ENCODE peak calls at places on chromosomes 1 and 21, in five cellular contexts. T is SK-N-SH, B is thoracic aorta, F is Panc1, K is A673. S is an unnamed sample. For H3K4me1, the result is how much of the 10 kb centered on the place peaks cover.

GRCh38 chr1:229845410-229846138 is 219.5 kb downstream of the URB2 start:
- DNase-seq in T (no peak), B (no peak), F (no peak), K (no peak), S (no peak)

GRCh38 chr1:165894591-165894990 is 67.2 kb downstream of the UCK2 start:
- DNase-seq in T (no peak), B (no peak), F (no peak), K (no peak), S (no peak)

GRCh38 chr1:230983811-230984210 is 4.9 kb downstream of the ARV1 start:
- DNase-seq in T (no peak), B (no peak), F (no peak), K (no peak), S (no peak)

GRCh38 chr1:55384589-55385136 is 169.5 kb upstream of the USP24 start:
- DNase-seq in T (no peak), B (no peak), F (no peak), K (no peak), S (no peak)

GRCh38 chr1:13517193-13517812 is 3.5 kb upstream of the LRRC38 start:
- DNase-seq in T (peak), B (no peak), F (no peak), K (peak), S (no peak)

GRCh38 chr1:228697209-228698016 is 37.9 kb upstream of the RHOU start:
- DNase-seq in T (peak), B (peak), F (no peak), K (peak), S (peak)

GRCh38 chr1:5750186-5751170 is 241.7 kb downstream of the NPHP4 start:
- DNase-seq in T (no peak), B (no peak), F (no peak), K (no peak), S (no peak)

GRCh38 chr1:230266456-230266855 is 159.7 kb downstream of the PGBD5 start:
- DNase-seq in T (no peak), B (no peak), F (no peak), K (no peak), S (no peak)

GRCh38 chr1:84122780-84123382 is 21.2 kb upstream of the PRKACB start:
- DNase-seq in T (peak), B (peak), F (no peak), K (peak), S (peak)

GRCh38 chr1:153670257-153670858 is 435 bp downstream of the ILF2 start:
- DNase-seq in T (peak), B (no peak), F (no peak), K (no peak), S (no peak)

GRCh38 chr1:212221801-212222200 is 63.4 kb upstream of the PPP2R5A start:
- DNase-seq in T (no peak), B (no peak), F (no peak), K (no peak), S (no peak)

GRCh38 chr1:42348498-42348897 is 13.5 kb upstream of the FOXJ3 start:
- DNase-seq in T (no peak), B (no peak), F (no peak), K (no peak), S (no peak)

GRCh38 chr1:201411292-201411691 is 10.2 kb downstream of the TNNI1 start:
- DNase-seq in T (no peak), B (no peak), F (no peak), K (no peak), S (no peak)

GRCh38 chr1:59505596-59506028 is 208.7 kb downstream of the FGGY start:
- DNase-seq in T (no peak), B (no peak), F (no peak), K (peak), S (no peak)

GRCh38 chr1:8201331-8201861 is 116.5 kb upstream of the SLC45A1 start:
- DNase-seq in T (no peak), B (no peak), F (no peak), K (no peak), S (no peak)

GRCh38 chr1:179228783-179229213 is 679 bp downstream of the ABL2 start:
- DNase-seq in T (peak), B (no peak), F (no peak), K (peak), S (peak)

GRCh38 chr1:80509965-80510522 is 1290.7 kb upstream of the ADGRL2 start:
- DNase-seq in T (no peak), B (no peak), F (no peak), K (no peak), S (no peak)

GRCh38 chr21:42209801-42210479 is 9.0 kb upstream of the ABCG1 start:
- DNase-seq in T (no peak), B (no peak), F (no peak), K (no peak), S (no peak)

GRCh38 chr1:236009857-236010256 is 55.0 kb downstream of the NID1 start:
- DNase-seq in T (no peak), B (no peak), F (no peak), K (peak), S (no peak)

GRCh38 chr1:116126281-116126680 is 15.1 kb downstream of the MAB21L3 start:
- DNase-seq in T (no peak), B (no peak), F (no peak), K (no peak), S (no peak)

GRCh38 chr1:159922499-159923202 is 2.7 kb downstream of the TAGLN2 start:
- DNase-seq in T (peak), B (no peak), F (no peak), K (no peak), S (no peak)

GRCh38 chr1:225766967-225767413 is 10.6 kb upstream of the SRP9 start:
- DNase-seq in T (peak), B (peak), F (no peak), K (peak), S (no peak)

GRCh38 chr21:35488941-35489340 is 439.8 kb upstream of the RUNX1 start:
- DNase-seq in T (no peak), B (no peak), F (no peak), K (no peak), S (no peak)

GRCh38 chr1:6222644-6223043 is 13.1 kb downstream of the ICMT start:
- DNase-seq in T (no peak), B (no peak), F (no peak), K (no peak), S (no peak)

GRCh38 chr1:38005195-38006007 is at the start of gene FHL3:
- DNase-seq in T (peak), B (no peak), F (no peak), K (peak), S (no peak)

GRCh38 chr1:36155560-36156328 is at the start of gene MAP7D1:
- DNase-seq in T (peak), B (no peak), F (no peak), K (peak), S (peak)

GRCh38 chr1:11316701-11317100 is 43.7 kb downstream of the UBIAD1 start:
- DNase-seq in T (no peak), B (no peak), F (no peak), K (no peak), S (no peak)

GRCh38 chr1:174815474-174815908 is 184.3 kb upstream of the CACYBP start:
- DNase-seq in T (no peak), B (no peak), F (no peak), K (no peak), S (no peak)

GRCh38 chr1:174812656-174813055 is 187.1 kb upstream of the CACYBP start:
- DNase-seq in T (no peak), B (no peak), F (no peak), K (no peak), S (no peak)

GRCh38 chr1:174818014-174818616 is 181.6 kb upstream of the CACYBP start:
- DNase-seq in T (no peak), B (no peak), F (no peak), K (no peak), S (no peak)

GRCh38 chr1:174812026-174812425 is 187.7 kb upstream of the CACYBP start:
- DNase-seq in T (no peak), B (no peak), F (no peak), K (no peak), S (no peak)

GRCh38 chr1:174815036-174815435 is 184.7 kb upstream of the CACYBP start:
- DNase-seq in T (no peak), B (no peak), F (peak), K (no peak), S (no peak)
- H3K27ac ChIP-seq in T (peak), B (no peak), F (no peak), K (no peak), S (no peak)

GRCh38 chr1:39928809-39929587 is 25.9 kb upstream of the MFSD2A start:
- DNase-seq in T (no peak), B (no peak), F (no peak), K (no peak), S (no peak)
- TF ChIP-seq CTCF in T (no peak), B (no peak), F (no peak), K (no peak), S (no peak)

GRCh38 chr1:99680258-99680657 is 34.3 kb downstream of the PALMD start:
- DNase-seq in T (no peak), B (no peak), F (no peak), K (no peak), S (no peak)

GRCh38 chr1:99682291-99682751 is 36.4 kb downstream of the PALMD start:
- DNase-seq in T (no peak), B (no peak), F (peak), K (no peak), S (no peak)

GRCh38 chr1:99677416-99677815 is 31.5 kb downstream of the PALMD start:
- DNase-seq in T (no peak), B (no peak), F (no peak), K (no peak), S (no peak)

GRCh38 chr1:99685516-99686180 is 39.7 kb downstream of the PALMD start:
- DNase-seq in T (peak), B (peak), F (peak), K (peak), S (peak)

DNA sequence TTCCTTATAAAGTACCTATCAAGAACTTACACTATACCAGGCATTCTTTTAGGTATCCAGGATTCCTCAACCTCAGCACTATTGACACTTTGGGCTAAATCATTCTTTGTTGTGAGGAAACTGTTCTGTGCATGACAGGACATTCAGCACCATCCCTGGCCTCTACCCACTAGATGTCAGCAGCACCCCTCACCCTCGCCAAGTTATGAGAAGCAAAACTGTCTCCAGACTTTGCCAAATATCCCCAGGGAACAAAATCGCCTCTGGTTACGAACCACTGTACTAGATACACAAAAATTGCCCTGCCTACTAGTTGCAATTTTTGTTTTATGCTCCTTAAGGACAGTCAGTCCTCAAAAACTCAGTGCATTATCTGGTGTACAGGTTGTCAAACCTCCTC is 35.7 kb downstream of the PALMD start:
- DNase-seq in T (no peak), B (no peak), F (no peak), K (peak), S (no peak)
- H3K4me1 ChIP-seq in T (under half), B (under half), F (under half), K (under half), S (under half)

DNA sequence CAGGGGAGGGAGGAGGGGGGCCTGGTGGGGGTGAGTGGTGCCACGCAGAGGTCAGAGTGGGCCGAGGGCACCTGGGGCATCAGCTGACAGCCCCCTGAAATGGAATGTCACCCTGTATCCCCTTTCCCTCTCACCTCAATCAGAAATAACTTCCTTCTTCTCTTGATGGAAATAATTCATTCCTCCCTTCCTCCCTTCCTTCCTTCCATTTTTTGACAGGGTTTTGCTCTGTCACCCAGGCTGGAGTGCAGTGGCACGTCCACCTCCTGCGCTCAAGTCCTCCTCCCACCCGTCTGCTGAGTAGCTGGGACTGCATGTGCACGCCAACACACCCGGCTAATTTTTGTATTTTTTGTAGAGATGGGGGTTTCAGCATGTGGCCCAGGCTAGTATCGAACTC is 48.4 kb upstream of the LRRC3 start:
- DNase-seq in T (no peak), B (no peak), F (no peak), K (no peak), S (no peak)
- H3K27ac ChIP-seq in T (no peak), B (no peak), F (no peak), K (no peak), S (no peak)

GRCh38 chr1:15201849-15202551 is 45.0 kb upstream of the FHAD1 start:
- DNase-seq in T (no peak), B (no peak), F (no peak), K (no peak), S (no peak)
- TF ChIP-seq CTCF in T (no peak), B (no peak), F (no peak), K (no peak), S (no peak)

GRCh38 chr1:182408435-182409070 is 8.1 kb upstream of the TEDDM1 start:
- DNase-seq in T (no peak), B (no peak), F (no peak), K (no peak), S (no peak)
- H3K4me1 ChIP-seq in T (under half), B (under half), F (under half), K (under half), S (under half)

DNA sequence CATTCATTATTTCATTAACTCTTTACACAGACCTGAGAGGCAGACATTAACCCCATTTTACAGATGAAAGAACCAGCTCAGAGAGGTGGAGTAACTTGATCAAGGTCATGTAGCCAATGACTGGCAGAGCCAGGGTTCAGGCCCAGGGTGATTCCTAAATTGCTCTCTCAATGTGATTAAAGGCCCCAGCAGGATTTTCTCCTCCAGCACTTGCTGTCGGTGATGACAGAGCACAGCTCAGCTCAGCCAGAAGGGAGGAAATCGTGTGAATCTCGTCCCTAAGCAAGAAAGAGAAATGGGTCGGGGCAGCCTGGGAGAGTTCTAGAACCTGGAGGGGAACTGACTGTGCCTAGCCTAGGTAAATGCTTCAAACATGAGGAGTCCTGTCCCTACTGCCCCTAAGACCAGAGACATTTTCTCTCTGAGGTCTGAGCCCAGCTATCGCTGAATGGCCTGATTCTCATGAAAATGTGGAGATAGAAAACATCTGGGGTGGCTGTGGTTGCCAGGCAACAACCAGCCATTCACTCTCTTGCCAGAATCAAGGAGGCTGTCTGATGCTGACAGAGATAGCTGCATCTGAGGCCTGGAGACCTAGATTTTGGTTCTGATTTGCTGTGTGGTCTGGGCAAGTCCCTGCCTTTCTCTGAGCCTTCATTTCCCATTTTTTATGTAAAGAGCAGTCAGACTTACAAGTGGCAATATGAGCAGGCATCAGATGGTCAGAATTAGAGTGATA is 19.6 kb upstream of the RNF19B start:
- DNase-seq in T (peak), B (no peak), F (no peak), K (no peak), S (no peak)
- H3K27ac ChIP-seq in T (peak), B (no peak), F (no peak), K (no peak), S (no peak)

DNA sequence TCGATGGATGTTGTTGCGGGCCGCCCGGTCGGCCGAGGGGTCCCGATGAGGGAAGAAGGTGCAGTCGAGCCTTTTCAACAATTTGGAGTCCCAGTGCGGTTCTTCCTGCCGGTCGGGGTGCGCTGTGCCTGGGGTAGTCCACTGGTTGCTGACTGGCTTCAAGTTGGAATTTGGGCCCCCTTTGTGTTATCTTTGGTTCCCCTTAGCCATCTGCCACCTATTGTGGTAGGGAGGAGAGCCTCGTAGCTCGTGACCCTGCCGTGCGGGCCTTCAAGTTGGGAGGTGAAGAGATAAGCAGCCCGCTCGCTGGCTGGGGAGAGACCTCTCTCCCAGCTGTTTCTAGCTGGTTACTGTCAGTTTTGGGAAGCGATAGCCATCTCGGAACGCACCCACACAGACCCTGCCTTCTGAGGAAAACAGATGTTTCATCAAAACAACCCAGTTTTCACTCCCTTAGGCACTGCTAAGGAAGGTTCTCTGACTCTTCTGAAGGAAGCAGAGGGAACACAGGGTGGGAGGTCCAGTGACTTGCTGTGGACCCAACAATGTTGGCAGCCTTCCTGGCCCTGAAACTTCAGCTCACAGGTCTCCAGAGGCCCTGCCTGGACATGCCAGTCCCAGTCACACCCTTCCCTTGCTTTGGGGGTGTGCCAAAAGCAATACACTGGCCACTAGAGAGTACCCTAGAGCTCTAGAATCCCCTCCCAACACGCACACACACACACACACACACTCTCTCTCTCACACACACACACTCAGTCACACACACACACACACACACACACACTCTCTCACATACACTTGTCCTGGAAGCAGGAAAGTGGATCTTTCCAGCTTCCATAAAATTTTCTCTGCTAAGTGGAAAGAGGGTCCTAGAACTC is 1.0 kb downstream of the BTG2 start:
- DNase-seq in T (peak), B (peak), F (no peak), K (peak), S (peak)
- TF ChIP-seq CTCF in T (no peak), B (no peak), F (no peak), K (peak), S (no peak)